ENCODE peak calls at places on chromosomes 5 and 9, in six cellular contexts. I, C, D, V, Q and Y are unnamed samples.

GRCh38 chr9:99506781-99507305 is 284.8 kb downstream of the SEC61B start:
- DNase-seq in I (no peak), C (no peak), D (no peak), V (no peak), Q (no peak), Y (no peak)

GRCh38 chr5:150077996-150078801 is 8.2 kb downstream of the CSF1R start:
- DNase-seq in I (no peak), C (no peak), D (no peak), V (no peak), Q (no peak), Y (no peak)

GRCh38 chr5:77400645-77401044 is 91.5 kb downstream of the WDR41 start:
- DNase-seq in I (no peak), C (no peak), D (no peak), V (peak; percentile 39), Q (no peak), Y (no peak)

GRCh38 chr9:78298046-78298511 is 1.2 kb downstream of the PSAT1 start:
- DNase-seq in I (no peak), C (peak; percentile 24), D (no peak), V (peak; percentile 30), Q (no peak), Y (no peak)

GRCh38 chr5:84796399-84796798 is 411.7 kb upstream of the EDIL3 start:
- DNase-seq in I (no peak), C (no peak), D (no peak), V (no peak), Q (no peak), Y (no peak)

GRCh38 chr9:126440938-126441337 is 114.3 kb downstream of the MVB12B start:
- DNase-seq in I (no peak), C (no peak), D (no peak), V (peak; percentile 88), Q (no peak), Y (no peak)

GRCh38 chr9:134657666-134658377 is 16.2 kb downstream of the COL5A1 start:
- DNase-seq in I (peak; percentile 26), C (no peak), D (no peak), V (no peak), Q (no peak), Y (no peak)

GRCh38 chr5:132492386-132492785 is 1.8 kb upstream of the IRF1 start:
- DNase-seq in I (no peak), C (no peak), D (no peak), V (no peak), Q (no peak), Y (no peak)

GRCh38 chr5:16776611-16777251 is 159.4 kb downstream of the MYO10 start:
- DNase-seq in I (no peak), C (no peak), D (no peak), V (peak; percentile 22), Q (no peak), Y (no peak)

GRCh38 chr9:1429328-1429727 is 379.2 kb downstream of the DMRT2 start:
- DNase-seq in I (no peak), C (no peak), D (no peak), V (peak; percentile 11), Q (no peak), Y (no peak)

GRCh38 chr9:138114501-138115245 is 237.1 kb downstream of the CACNA1B start:
- DNase-seq in I (no peak), C (no peak), D (no peak), V (no peak), Q (no peak), Y (no peak)

GRCh38 chr9:132631280-132631679 is 38.5 kb downstream of the DDX31 start:
- DNase-seq in I (no peak), C (no peak), D (no peak), V (peak; percentile 70), Q (no peak), Y (no peak)

GRCh38 chr9:116115731-116116353 is 37.7 kb upstream of the PAPPA start:
- DNase-seq in I (no peak), C (no peak), D (no peak), V (peak; percentile 85), Q (no peak), Y (no peak)

GRCh38 chr9:116116411-116116810 is 37.2 kb upstream of the PAPPA start:
- DNase-seq in I (no peak), C (no peak), D (no peak), V (no peak), Q (no peak), Y (no peak)

GRCh38 chr9:116112236-116112635 is 41.4 kb upstream of the PAPPA start:
- DNase-seq in I (no peak), C (no peak), D (no peak), V (peak; percentile 59), Q (no peak), Y (no peak)
- TF ChIP-seq CTCF in I (peak; percentile 31), C (no peak), D (peak; percentile 52), V (peak; percentile 20), Q (no peak), Y (no peak)

GRCh38 chr5:43020294-43020711 is 19.8 kb downstream of the ANXA2R start:
- DNase-seq in I (no peak), C (no peak), D (no peak), V (no peak), Q (peak; percentile 36), Y (no peak)
- TF ChIP-seq CTCF in I (no peak), C (no peak), D (no peak), V (peak; percentile 2), Q (no peak), Y (peak; percentile 1)

GRCh38 chr5:117072439-117072838 is 497.8 kb upstream of the SEMA6A start:
- DNase-seq in I (no peak), C (no peak), D (no peak), V (no peak), Q (no peak), Y (no peak)

DNA sequence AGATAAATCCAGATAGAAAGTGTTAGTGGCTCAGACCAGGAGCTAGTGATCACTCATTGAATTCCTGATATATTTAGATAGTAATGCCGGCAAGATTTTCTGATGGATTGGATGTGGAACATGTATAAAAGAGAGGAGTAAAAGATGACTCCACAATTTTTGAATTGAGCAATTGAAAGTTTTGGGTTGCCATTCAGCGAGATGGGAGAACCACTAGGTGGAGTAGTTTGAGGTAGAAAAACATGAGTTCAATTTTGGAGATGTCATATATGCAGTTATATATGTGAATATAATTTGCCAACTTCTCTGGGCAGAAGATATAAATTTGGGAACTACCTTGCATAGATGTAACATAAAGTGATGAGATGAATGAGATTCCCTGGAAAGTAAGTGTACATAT is 502.5 kb upstream of the SEMA6A start:
- DNase-seq in I (no peak), C (no peak), D (peak; percentile 8), V (no peak), Q (no peak), Y (no peak)
- TF ChIP-seq CTCF in I (no peak), C (peak; percentile 30), D (peak; percentile 77), V (peak; percentile 14), Q (no peak), Y (no peak)

GRCh38 chr5:91263898-91264297 is 119.2 kb downstream of the ARRDC3 start:
- DNase-seq in I (no peak), C (no peak), D (no peak), V (no peak), Q (no peak), Y (no peak)

GRCh38 chr5:91271999-91272398 is 111.1 kb downstream of the ARRDC3 start:
- DNase-seq in I (no peak), C (peak; percentile 21), D (no peak), V (no peak), Q (no peak), Y (no peak)

GRCh38 chr5:91264311-91265051 is 118.6 kb downstream of the ARRDC3 start:
- DNase-seq in I (no peak), C (no peak), D (no peak), V (no peak), Q (no peak), Y (no peak)

GRCh38 chr5:91269198-91269597 is 113.9 kb downstream of the ARRDC3 start:
- DNase-seq in I (no peak), C (no peak), D (no peak), V (no peak), Q (no peak), Y (no peak)

GRCh38 chr5:91266184-91266705 is 116.9 kb downstream of the ARRDC3 start:
- DNase-seq in I (no peak), C (peak; percentile 27), D (peak; percentile 46), V (peak; percentile 53), Q (no peak), Y (no peak)
- TF ChIP-seq CTCF in I (no peak), C (no peak), D (peak; percentile 27), V (no peak), Q (no peak), Y (no peak)

DNA sequence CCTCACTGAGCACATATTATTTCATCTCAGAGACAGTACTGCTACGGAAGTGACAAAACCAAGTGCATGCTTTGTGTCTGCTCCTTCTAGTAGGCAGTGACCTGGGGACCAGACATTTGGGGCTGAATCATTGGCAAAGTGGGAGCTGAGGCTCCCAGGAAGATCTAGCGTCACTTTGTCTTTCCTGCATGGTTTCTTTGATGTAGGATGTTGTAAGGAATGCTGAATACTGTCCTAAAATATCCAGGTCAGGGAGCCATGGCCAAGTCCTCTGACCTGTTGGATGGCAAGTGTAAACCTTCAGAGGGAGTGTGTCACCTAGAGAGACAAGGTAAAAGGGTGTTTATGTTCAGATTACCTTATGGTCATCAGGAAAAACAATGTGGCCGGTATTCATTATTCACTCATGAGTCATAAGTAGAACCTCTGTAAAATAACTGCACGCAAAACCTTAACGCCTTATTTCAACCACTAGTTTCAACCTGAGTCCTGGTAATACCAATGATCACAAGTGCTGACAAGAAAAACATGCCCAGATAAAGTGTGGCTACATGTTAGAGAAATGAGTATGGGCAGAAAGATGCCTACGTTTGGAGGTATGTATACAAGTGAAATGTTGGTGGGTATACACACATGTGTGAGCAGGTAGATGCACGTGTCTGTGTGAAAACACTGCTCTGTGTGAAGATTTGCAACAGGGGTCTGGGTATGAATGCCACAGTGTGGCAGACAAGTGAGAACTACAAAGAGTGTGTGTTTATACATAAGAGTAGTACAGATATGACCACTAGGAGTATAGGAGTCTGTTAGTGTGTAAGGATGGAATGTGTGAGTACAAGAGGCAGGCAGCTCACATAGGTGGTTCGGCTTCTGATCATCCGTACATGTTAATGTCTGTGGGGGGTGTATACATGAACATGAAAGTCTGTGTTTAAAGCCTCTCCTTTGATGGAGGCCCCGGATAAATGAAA is 263.9 kb downstream of the SPOCK1 start:
- DNase-seq in I (no peak), C (no peak), D (no peak), V (no peak), Q (no peak), Y (no peak)
- TF ChIP-seq CTCF in I (no peak), C (no peak), D (peak; percentile 11), V (no peak), Q (no peak), Y (no peak)